ENCODE peak calls at places on chromosomes 1 and 21, in four cellular contexts. One of them, this sample, is unnamed.

GRCh38 chr1:41927118-41927517 is 8.4 kb upstream of the HIVEP3 start:
- DNase-seq in heart right ventricle: no peak
- DNase-seq in A549: no peak
- DNase-seq in kidney: no peak
- DNase-seq in this sample: no peak

GRCh38 chr1:222464841-222465210 is 83.1 kb downstream of the HHIPL2 start:
- DNase-seq in heart right ventricle: peak; percentile 47
- DNase-seq in A549: peak; percentile 64
- DNase-seq in kidney: peak; percentile 81
- DNase-seq in this sample: peak; percentile 78

GRCh38 chr1:165543651-165544452 is at the start of gene LRRC52:
- DNase-seq in heart right ventricle: peak; percentile 86
- DNase-seq in A549: no peak
- DNase-seq in kidney: peak; percentile 70
- DNase-seq in this sample: peak; percentile 91

GRCh38 chr1:197690074-197690473 is 85.2 kb downstream of the DENND1B start:
- DNase-seq in heart right ventricle: no peak
- DNase-seq in A549: no peak
- DNase-seq in kidney: no peak
- DNase-seq in this sample: no peak

GRCh38 chr1:54256756-54257155 is 56.8 kb downstream of the MRPL37 start:
- DNase-seq in heart right ventricle: no peak
- DNase-seq in A549: no peak
- DNase-seq in kidney: no peak
- DNase-seq in this sample: no peak

GRCh38 chr1:243470492-243470891 is 214.7 kb downstream of the SDCCAG8 start:
- DNase-seq in heart right ventricle: no peak
- DNase-seq in A549: no peak
- DNase-seq in kidney: no peak
- DNase-seq in this sample: no peak

GRCh38 chr1:178126790-178127189 is 32.9 kb downstream of the RASAL2 start:
- DNase-seq in heart right ventricle: no peak
- DNase-seq in A549: peak; percentile 19
- DNase-seq in kidney: no peak
- DNase-seq in this sample: no peak

GRCh38 chr1:17009706-17010105 is 2.0 kb downstream of the ATP13A2 start:
- DNase-seq in heart right ventricle: no peak
- DNase-seq in A549: no peak
- DNase-seq in kidney: peak; percentile 53
- DNase-seq in this sample: peak; percentile 49

GRCh38 chr1:186187601-186188000 is 187.5 kb downstream of the TPR start:
- DNase-seq in heart right ventricle: no peak
- DNase-seq in A549: no peak
- DNase-seq in kidney: no peak
- DNase-seq in this sample: no peak

GRCh38 chr1:159938221-159938852 is 7.1 kb downstream of the IGSF9 start:
- DNase-seq in heart right ventricle: no peak
- DNase-seq in A549: no peak
- DNase-seq in kidney: no peak
- DNase-seq in this sample: no peak

GRCh38 chr21:36134820-36135390 is at the start of gene CBR3:
- DNase-seq in heart right ventricle: peak; percentile 48
- DNase-seq in A549: peak; percentile 45
- DNase-seq in kidney: peak; percentile 88
- DNase-seq in this sample: peak; percentile 68

GRCh38 chr1:206835186-206835585 is 30.2 kb upstream of the IL20 start:
- DNase-seq in heart right ventricle: no peak
- DNase-seq in A549: no peak
- DNase-seq in kidney: no peak
- DNase-seq in this sample: no peak

GRCh38 chr1:101205457-101205856 is 31.4 kb upstream of the S1PR1 start:
- DNase-seq in heart right ventricle: no peak
- DNase-seq in A549: no peak
- DNase-seq in kidney: no peak
- DNase-seq in this sample: no peak

GRCh38 chr1:10082785-10083479 is 50.2 kb downstream of the UBE4B start:
- DNase-seq in heart right ventricle: no peak
- DNase-seq in A549: no peak
- DNase-seq in kidney: no peak
- DNase-seq in this sample: no peak

GRCh38 chr1:156708245-156708661 is 2.9 kb upstream of the CRABP2 start:
- DNase-seq in heart right ventricle: no peak
- DNase-seq in A549: no peak
- DNase-seq in kidney: no peak
- DNase-seq in this sample: no peak
- H3K4me1 ChIP-seq in heart right ventricle: peaks cover 65% of the 10 kb centered on the region
- H3K4me1 ChIP-seq in A549: peaks cover 76% of the 10 kb centered on the region
- H3K4me1 ChIP-seq in kidney: peaks cover 11% of the 10 kb centered on the region
- H3K4me1 ChIP-seq in this sample: peaks cover 4% of the 10 kb centered on the region

GRCh38 chr21:31735518-31735992 is 3.6 kb upstream of the SCAF4 start:
- DNase-seq in heart right ventricle: no peak
- DNase-seq in A549: no peak
- DNase-seq in kidney: no peak
- DNase-seq in this sample: no peak

GRCh38 chr21:31731802-31732537 is at the start of gene SCAF4:
- DNase-seq in heart right ventricle: peak; percentile 89
- DNase-seq in A549: peak; percentile 59
- DNase-seq in kidney: peak; percentile 96
- DNase-seq in this sample: peak; percentile 92

GRCh38 chr21:31732538-31732864 is 583 bp upstream of the SCAF4 start:
- DNase-seq in heart right ventricle: no peak
- DNase-seq in A549: no peak
- DNase-seq in kidney: no peak
- DNase-seq in this sample: no peak

GRCh38 chr21:31732891-31733520 is 1.1 kb upstream of the SCAF4 start:
- DNase-seq in heart right ventricle: peak; percentile 7
- DNase-seq in A549: peak; percentile 5
- DNase-seq in kidney: no peak
- DNase-seq in this sample: no peak

DNA sequence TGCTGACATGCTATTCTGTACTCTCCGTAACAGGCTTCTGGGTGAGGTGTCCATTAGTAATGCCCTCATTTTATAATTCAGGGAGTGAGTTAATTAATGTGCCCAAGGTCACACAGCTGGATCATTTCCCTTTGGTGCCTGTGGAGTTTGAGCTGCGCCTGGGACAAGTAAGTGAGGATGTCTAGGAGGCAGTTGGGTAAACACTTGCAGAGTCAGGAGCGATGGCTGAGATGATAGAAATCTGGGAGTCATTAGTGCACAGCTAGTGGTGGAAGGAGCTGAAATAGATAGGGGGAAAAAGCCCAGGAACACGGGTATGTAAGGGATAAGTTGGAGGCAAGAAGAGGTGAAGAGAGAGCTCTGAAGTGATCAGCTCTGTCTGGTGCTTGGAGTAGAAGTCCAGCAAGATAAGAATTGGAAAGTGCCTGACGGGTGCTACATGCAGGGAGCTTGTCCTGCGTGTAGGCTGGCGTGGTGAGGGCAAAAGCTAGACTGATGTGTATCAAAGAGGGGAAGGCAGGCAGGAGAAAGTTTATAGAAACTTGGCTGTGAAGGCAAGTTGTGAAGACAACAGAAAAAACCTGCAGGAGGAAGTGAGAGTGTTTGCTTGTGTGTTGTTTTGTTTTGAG is 1.7 kb upstream of the SCAF4 start:
- DNase-seq in heart right ventricle: no peak
- DNase-seq in A549: no peak
- DNase-seq in kidney: no peak
- DNase-seq in this sample: no peak
- H3K4me3 ChIP-seq in heart right ventricle: no peak overlapping the region
- H3K4me3 ChIP-seq in A549: no peak overlapping the region
- H3K4me3 ChIP-seq in kidney: no peak overlapping the region
- H3K4me3 ChIP-seq in this sample: no peak overlapping the region

DNA sequence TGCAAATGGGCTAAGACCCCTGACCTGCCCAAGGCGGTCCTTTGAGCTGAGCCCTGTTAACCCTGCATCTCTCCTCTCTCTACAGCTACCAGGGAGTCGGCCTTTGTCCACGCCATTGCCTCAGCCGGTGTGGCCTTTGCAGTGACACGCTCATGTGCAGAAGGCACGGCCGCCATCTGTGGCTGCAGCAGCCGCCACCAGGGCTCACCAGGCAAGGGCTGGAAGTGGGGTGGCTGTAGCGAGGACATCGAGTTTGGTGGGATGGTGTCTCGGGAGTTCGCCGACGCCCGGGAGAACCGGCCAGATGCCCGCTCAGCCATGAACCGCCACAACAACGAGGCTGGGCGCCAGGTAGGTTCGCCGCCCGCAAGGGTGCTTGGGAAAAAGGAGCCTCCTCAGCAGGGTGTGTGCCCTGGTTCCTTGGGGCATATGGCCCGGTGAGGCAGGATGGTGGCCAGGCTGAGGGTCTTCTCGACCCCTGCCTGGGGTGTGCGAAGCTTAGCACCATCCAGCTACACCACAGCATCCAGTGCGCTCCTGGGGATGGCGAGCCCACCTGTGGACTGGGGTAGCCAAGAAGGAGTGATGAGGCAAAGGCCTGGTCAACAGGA is 31.8 kb upstream of the ARF1 start:
- DNase-seq in heart right ventricle: no peak
- DNase-seq in A549: no peak
- DNase-seq in kidney: peak; percentile 46
- DNase-seq in this sample: peak; percentile 30
- H3K27ac ChIP-seq in heart right ventricle: no peak overlapping the region
- H3K27ac ChIP-seq in A549: no peak overlapping the region
- H3K27ac ChIP-seq in kidney: no peak overlapping the region
- H3K27ac ChIP-seq in this sample: no peak overlapping the region

DNA sequence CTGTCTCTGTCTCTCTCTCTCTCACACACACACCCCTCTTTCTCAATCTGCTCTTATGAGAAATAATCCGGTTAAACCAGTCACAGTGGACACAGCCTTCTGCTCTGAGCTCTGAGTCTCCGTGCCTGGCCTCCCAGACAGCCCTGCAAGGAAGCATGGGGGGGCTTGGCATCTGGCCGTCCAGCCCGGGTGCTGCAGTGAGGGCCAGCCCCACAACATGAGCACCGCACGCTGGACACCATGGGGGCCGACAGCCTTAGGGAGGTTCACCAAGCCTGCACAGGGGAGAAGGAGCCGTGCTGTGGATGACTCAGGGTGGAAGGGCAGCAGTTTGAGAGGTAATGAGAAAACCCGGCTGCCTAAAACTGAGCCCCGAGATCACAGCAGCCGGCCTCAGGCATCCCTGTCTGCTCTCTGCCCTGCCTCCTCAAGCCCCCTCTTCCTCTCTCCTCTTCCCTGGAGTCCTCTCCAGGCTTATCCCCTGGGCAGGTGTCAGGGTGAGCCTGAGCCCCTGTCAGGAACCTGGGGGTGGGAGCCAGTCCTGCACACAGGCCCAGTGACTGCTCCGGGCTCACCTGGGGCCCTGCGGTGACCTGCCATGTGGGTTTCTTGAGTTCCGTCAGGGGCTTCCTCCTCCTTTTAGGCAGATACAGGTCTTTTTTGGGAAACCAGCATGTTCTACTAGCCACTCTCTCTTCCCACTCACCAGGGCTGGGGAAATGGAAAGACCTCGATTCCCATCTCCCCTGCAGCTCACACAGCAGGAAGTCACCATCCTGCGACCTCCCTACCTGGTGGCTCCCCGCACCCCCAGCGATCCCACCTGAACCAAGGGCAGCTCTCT is 92.8 kb downstream of the ITPKB start:
- DNase-seq in heart right ventricle: no peak
- DNase-seq in A549: no peak
- DNase-seq in kidney: peak; percentile 41
- DNase-seq in this sample: peak; percentile 22
- H3K4me1 ChIP-seq in heart right ventricle: peaks cover 39% of the 10 kb centered on the region
- H3K4me1 ChIP-seq in A549: no peaks in the 10 kb centered on the region
- H3K4me1 ChIP-seq in kidney: peaks cover 2% of the 10 kb centered on the region
- H3K4me1 ChIP-seq in this sample: peaks cover 13% of the 10 kb centered on the region

GRCh38 chr1:3225668-3226067 is 156.7 kb downstream of the PRDM16 start:
- DNase-seq in heart right ventricle: no peak
- DNase-seq in A549: no peak
- DNase-seq in kidney: no peak
- DNase-seq in this sample: no peak

GRCh38 chr1:3229081-3229725 is 160.2 kb downstream of the PRDM16 start:
- DNase-seq in heart right ventricle: no peak
- DNase-seq in A549: no peak
- DNase-seq in kidney: no peak
- DNase-seq in this sample: no peak

GRCh38 chr1:3227372-3227704 is 158.3 kb downstream of the PRDM16 start:
- DNase-seq in heart right ventricle: no peak
- DNase-seq in A549: no peak
- DNase-seq in kidney: no peak
- DNase-seq in this sample: no peak

GRCh38 chr1:3226664-3227371 is 157.8 kb downstream of the PRDM16 start:
- DNase-seq in heart right ventricle: no peak
- DNase-seq in A549: no peak
- DNase-seq in kidney: no peak
- DNase-seq in this sample: no peak

DNA sequence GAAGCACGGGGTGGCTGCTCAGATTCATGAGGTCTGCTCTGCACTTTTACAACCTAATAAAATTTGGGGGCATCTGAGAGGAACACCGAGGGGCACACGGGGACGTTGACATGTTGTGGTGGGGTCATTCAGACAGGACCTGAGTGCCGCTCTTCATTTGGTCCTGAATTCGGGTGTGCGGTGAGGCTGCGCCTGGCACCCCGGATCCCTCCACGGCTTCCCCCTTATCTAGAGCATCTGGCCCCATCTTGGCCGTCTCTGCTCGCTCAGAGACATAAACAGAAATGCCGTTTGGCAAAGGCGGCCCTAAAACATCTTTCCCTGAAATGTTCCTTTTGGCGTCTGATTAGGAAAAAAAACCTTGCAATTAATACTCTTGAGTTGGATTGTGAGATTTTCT is 157.2 kb downstream of the PRDM16 start:
- DNase-seq in heart right ventricle: no peak
- DNase-seq in A549: no peak
- DNase-seq in kidney: no peak
- DNase-seq in this sample: no peak
- H3K4me3 ChIP-seq in heart right ventricle: no peak overlapping the region
- H3K4me3 ChIP-seq in A549: no peak overlapping the region
- H3K4me3 ChIP-seq in kidney: no peak overlapping the region
- H3K4me3 ChIP-seq in this sample: no peak overlapping the region

This sample was measured in right cardiac atrium.